ENCODE peak calls at places on chromosomes 2 and 18, in eight cellular contexts. V, F, A, Y, J, X, R and K are unnamed samples.

GRCh38 chr2:3198119-3198518 is 179.5 kb downstream of the EIPR1 start:
- DNase-seq in V (no peak), Y (peak), R (peak), A (no peak), F (no peak), J (no peak), X (no peak), K (no peak)

GRCh38 chr2:182915369-182916326 is 49.2 kb upstream of the FRZB start:
- DNase-seq in A (no peak), J (no peak), Y (peak), F (no peak), X (no peak), R (no peak), V (no peak), K (no peak)

GRCh38 chr2:44942304-44943030 is 965 bp downstream of the SIX3 start:
- DNase-seq in R (no peak), X (no peak), A (no peak), Y (no peak), J (no peak), F (no peak), V (no peak), K (no peak)

GRCh38 chr18:25234740-25235345 is 117.1 kb downstream of the ZNF521 start:
- DNase-seq in V (no peak), A (no peak), R (no peak), X (no peak), Y (no peak), F (no peak), J (no peak), K (no peak)

GRCh38 chr2:102975996-102976636 is 214.3 kb downstream of the TMEM182 start:
- DNase-seq in V (no peak), J (no peak), A (no peak), X (no peak), Y (peak), R (peak), F (no peak), K (peak)

GRCh38 chr2:160368988-160369935 is 124.3 kb downstream of the RBMS1 start:
- DNase-seq in A (no peak), X (no peak), R (no peak), V (no peak), Y (peak), J (no peak), F (no peak), K (peak)

GRCh38 chr2:98518106-98518505 is 73.4 kb downstream of the INPP4A start:
- DNase-seq in R (peak), A (no peak), J (peak), Y (peak), F (peak), X (no peak), V (peak), K (no peak)

GRCh38 chr2:51782874-51783765 is 751.2 kb upstream of the NRXN1 start:
- DNase-seq in X (no peak), Y (peak), F (no peak), A (no peak), R (no peak), J (no peak), V (no peak), K (peak)

GRCh38 chr18:35519148-35519899 is 21.6 kb upstream of the INO80C start:
- DNase-seq in Y (no peak), X (no peak), V (no peak), A (no peak), R (no peak), F (no peak), J (no peak), K (no peak)

GRCh38 chr2:9753276-9753600 is 90.0 kb upstream of the TAF1B start:
- DNase-seq in X (no peak), R (no peak), V (peak), Y (peak), A (no peak), J (peak), F (no peak), K (peak)

GRCh38 chr18:32439241-32439640 is 31.4 kb downstream of the GAREM1 start:
- DNase-seq in F (no peak), R (no peak), V (no peak), A (no peak), X (no peak), J (no peak), Y (no peak), K (no peak)

GRCh38 chr2:220166616-220167015 is 539.2 kb downstream of the SLC4A3 start:
- DNase-seq in R (no peak), F (no peak), J (no peak), Y (peak), X (no peak), A (no peak), V (no peak), K (no peak)

GRCh38 chr2:158034198-158034831 is 67.4 kb upstream of the UPP2 start:
- DNase-seq in X (no peak), J (no peak), V (no peak), F (no peak), R (peak), A (peak), Y (peak), K (peak)

GRCh38 chr2:169091761-169092523 is 22.6 kb downstream of the DHRS9 start:
- DNase-seq in V (no peak), Y (peak), R (no peak), X (no peak), A (no peak), J (no peak), F (no peak), K (peak)

GRCh38 chr2:239824051-239824694 is 201.0 kb downstream of the NDUFA10 start:
- DNase-seq in J (no peak), R (peak), X (no peak), F (peak), A (peak), Y (peak), V (no peak), K (no peak)

GRCh38 chr18:13433685-13434084 is 215.1 kb downstream of the LDLRAD4 start:
- DNase-seq in Y (no peak), X (no peak), V (no peak), J (no peak), A (no peak), F (no peak), R (no peak), K (no peak)

GRCh38 chr2:65045651-65046050 is 10.6 kb upstream of the CEP68 start:
- DNase-seq in R (no peak), Y (peak), J (no peak), V (no peak), A (no peak), F (no peak), X (no peak), K (peak)

GRCh38 chr2:223954401-223954800 is 2.9 kb upstream of the MRPL44 start:
- DNase-seq in X (no peak), F (no peak), R (no peak), A (no peak), V (no peak), J (no peak), Y (peak), K (peak)

GRCh38 chr18:10153924-10154635 is 240.3 kb downstream of the VAPA start:
- DNase-seq in X (no peak), V (no peak), Y (no peak), F (no peak), R (no peak), A (no peak), J (no peak), K (no peak)